ENCODE peak calls at places on chromosomes 11 and 22, in ten cellular contexts. X is upper lobe of left lung, Q is transverse colon, R is SK-N-SH, N is stomach, G is suprapubic skin, A is K562, W is HL-60, H is breast epithelium, F is GM23338. S is an unnamed sample.

GRCh38 chr11:64321533-64321932 is 3.6 kb downstream of the PRDX5 start:
- DNase-seq in F (no peak), Q (peak), W (no peak), A (no peak), R (no peak), N (peak), H (peak), X (peak), G (no peak), S (no peak)

GRCh38 chr11:75465701-75466531 is 32.9 kb upstream of the KLHL35 start:
- DNase-seq in H (no peak), R (no peak), X (no peak), W (no peak), A (no peak), F (peak), N (no peak), Q (no peak), G (no peak), S (peak)

GRCh38 chr11:68741536-68741935 is 9.8 kb downstream of the TESMIN start:
- DNase-seq in A (no peak), X (no peak), R (no peak), H (no peak), F (no peak), W (no peak), Q (no peak), N (no peak), G (no peak), S (no peak)

GRCh38 chr11:126333142-126333541 is 22.3 kb upstream of the ST3GAL4 start:
- DNase-seq in F (no peak), N (no peak), A (no peak), W (no peak), G (no peak), R (no peak), X (no peak), H (no peak), Q (no peak), S (no peak)

GRCh38 chr22:44200855-44201550 is 20.3 kb downstream of the PARVG start:
- DNase-seq in Q (no peak), A (no peak), N (no peak), F (no peak), X (no peak), G (no peak), H (no peak), R (no peak), W (no peak), S (no peak)

GRCh38 chr11:27718853-27719574 is 18.8 kb upstream of the BDNF start:
- DNase-seq in F (peak), X (no peak), H (no peak), N (no peak), Q (peak), R (peak), A (no peak), G (no peak), W (no peak), S (no peak)

GRCh38 chr11:60785136-60785535 is at the start of gene MS4A10:
- DNase-seq in H (no peak), R (no peak), X (no peak), A (no peak), W (no peak), N (no peak), G (no peak), F (no peak), Q (peak), S (peak)

GRCh38 chr11:119460582-119460981 is 37.6 kb upstream of the THY1 start:
- DNase-seq in H (no peak), X (no peak), F (no peak), G (no peak), R (no peak), N (no peak), W (no peak), A (no peak), Q (no peak), S (no peak)

GRCh38 chr11:43987384-43988039 is 45.1 kb downstream of the C11orf96 start:
- DNase-seq in H (peak), N (peak), A (no peak), F (no peak), X (peak), G (peak), Q (peak), R (peak), W (no peak), S (no peak)

GRCh38 chr11:62588966-62589637 is 2.2 kb downstream of the TUT1 start:
- DNase-seq in F (peak), X (no peak), N (no peak), Q (no peak), W (no peak), R (no peak), H (no peak), G (no peak), A (no peak), S (peak)

GRCh38 chr22:29733362-29734322 is 13.8 kb downstream of the CABP7 start:
- DNase-seq in N (no peak), R (peak), Q (peak), F (no peak), W (no peak), X (no peak), H (peak), G (no peak), A (no peak), S (no peak)

GRCh38 chr22:31753005-31753633 is 700 bp upstream of the DEPDC5 start:
- DNase-seq in X (peak), A (peak), Q (peak), H (peak), W (peak), F (peak), G (peak), N (peak), R (peak), S (peak)

GRCh38 chr11:33234397-33235168 is 22.6 kb upstream of the HIPK3 start:
- DNase-seq in G (no peak), W (no peak), F (no peak), N (no peak), X (no peak), Q (no peak), A (no peak), H (no peak), R (no peak), S (no peak)

GRCh38 chr22:49415219-49415951 is 412.3 kb downstream of the BRD1 start:
- DNase-seq in G (peak), X (no peak), A (no peak), Q (no peak), W (no peak), R (no peak), H (no peak), N (no peak), F (no peak), S (no peak)

GRCh38 chr11:132785878-132786277 is 746.4 kb downstream of the OPCML start:
- DNase-seq in Q (no peak), W (no peak), H (no peak), N (no peak), F (no peak), A (no peak), X (no peak), G (no peak), R (no peak), S (no peak)

DNA sequence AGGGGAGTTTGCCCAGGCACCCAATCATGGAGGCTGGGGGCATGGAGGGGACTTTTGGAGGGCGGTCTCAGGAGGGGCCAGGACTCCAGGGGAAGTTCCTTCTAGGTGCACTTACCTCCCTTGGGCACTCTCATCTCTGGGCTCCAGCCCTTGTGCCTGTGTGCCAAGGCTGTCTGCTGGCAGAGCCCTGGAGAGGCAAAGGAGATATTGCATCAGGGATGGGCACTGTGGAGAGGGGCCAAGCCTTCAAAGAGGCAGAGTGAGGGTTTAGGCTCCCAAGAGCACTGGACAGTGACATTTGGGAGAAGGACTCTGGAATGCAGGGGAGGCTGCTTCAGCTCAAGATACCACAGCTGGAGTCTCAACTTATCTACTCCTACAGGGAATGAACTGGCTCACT is 32.2 kb upstream of the TFIP11 start:
- DNase-seq in X (no peak), Q (no peak), H (no peak), G (no peak), R (no peak), F (no peak), N (no peak), W (no peak), A (no peak), S (no peak)
- TF ChIP-seq POLR2AphosphoS5 in X (no peak), Q (no peak), H (no peak), G (no peak), R (no peak), F (no peak), N (no peak), W (no peak), A (no peak), S (no peak)

GRCh38 chr11:112795142-112795815 is 165.9 kb upstream of the NCAM1 start:
- DNase-seq in Q (peak), H (no peak), R (peak), F (peak), X (no peak), W (peak), G (no peak), N (peak), A (peak), S (no peak)
- TF ChIP-seq CTCF in Q (peak), H (no peak), R (peak), F (peak), X (no peak), W (peak), G (peak), N (peak), A (peak), S (peak)

DNA sequence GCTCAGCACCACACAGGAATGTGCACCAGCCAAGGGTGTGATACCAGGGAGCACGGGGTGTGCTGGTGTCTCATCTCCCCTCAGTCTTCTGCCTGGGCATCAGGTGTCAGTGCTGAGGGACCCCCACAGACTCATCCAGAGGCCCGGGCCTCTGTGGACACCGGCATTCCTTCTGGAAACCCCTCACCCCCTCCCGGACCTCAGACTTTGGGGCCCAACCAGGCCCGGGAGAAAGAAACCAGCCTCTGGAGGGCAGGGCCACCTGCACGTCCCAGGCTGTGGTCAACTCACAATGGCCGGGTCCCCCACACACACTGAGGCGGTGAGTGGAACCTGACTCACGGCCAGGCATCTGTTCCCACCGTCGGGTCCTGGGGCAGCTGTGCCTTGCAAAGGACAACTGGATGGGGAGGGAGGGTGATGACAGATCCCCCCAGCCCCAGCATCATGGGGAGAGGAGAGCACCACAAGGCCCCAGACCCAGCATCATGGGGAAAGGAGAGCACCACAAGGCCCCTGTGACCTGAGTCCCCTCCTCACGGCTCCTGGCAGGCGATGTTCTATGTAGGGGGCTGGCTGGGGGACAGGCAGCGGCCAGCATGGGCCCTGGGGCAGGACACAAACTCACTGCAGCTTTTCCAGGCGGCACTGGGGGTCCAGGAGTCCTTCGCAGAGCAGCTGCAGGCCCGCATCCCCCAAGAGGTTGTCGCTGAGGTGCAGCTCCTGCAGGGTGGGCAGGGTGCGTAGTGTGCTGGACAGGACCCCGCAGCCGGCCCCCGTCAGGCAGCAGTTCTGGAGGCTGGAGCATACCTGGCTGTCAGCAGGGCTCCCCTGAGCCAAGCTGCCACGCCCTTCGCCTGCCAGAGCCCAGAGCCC is 7.6 kb downstream of the RNH1 start:
- DNase-seq in N (no peak), R (no peak), W (no peak), A (no peak), G (no peak), X (peak), F (no peak), H (no peak), Q (no peak), S (no peak)
- TF ChIP-seq POLR2AphosphoS5 in N (no peak), R (no peak), W (no peak), A (no peak), G (no peak), X (no peak), F (no peak), H (no peak), Q (no peak), S (no peak)

GRCh38 chr11:70500076-70500847 is 101.9 kb downstream of the CTTN start:
- DNase-seq in W (no peak), X (no peak), Q (no peak), N (no peak), R (no peak), F (no peak), A (no peak), H (no peak), G (no peak), S (peak)
- TF ChIP-seq CTCF in W (no peak), X (no peak), Q (no peak), N (no peak), R (no peak), F (no peak), A (no peak), H (no peak), G (no peak), S (no peak)

DNA sequence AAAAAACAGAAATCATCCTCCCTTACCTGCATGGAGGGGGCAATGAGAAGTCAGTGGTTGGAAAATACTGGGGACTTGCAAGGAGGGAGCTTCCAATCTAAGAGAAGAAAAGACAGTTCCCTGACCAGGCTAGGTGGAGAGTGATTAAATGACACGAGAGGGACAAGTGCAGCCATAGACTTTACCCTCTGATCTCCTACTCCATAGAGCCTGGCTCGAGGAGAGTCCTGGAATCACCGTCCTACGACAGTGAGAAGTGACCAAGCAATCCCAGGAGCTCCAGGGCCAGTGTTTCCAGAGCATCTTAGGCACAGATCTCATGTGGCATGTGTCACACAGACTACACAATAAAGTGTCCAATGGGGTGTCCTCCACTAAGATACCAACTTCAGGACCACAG is 25.7 kb downstream of the MYH9 start:
- DNase-seq in R (no peak), Q (no peak), F (no peak), H (no peak), N (no peak), A (no peak), G (no peak), X (no peak), W (no peak), S (no peak)
- TF ChIP-seq POLR2AphosphoS5 in R (no peak), Q (no peak), F (no peak), H (no peak), N (no peak), A (no peak), G (no peak), X (no peak), W (no peak), S (no peak)

DNA sequence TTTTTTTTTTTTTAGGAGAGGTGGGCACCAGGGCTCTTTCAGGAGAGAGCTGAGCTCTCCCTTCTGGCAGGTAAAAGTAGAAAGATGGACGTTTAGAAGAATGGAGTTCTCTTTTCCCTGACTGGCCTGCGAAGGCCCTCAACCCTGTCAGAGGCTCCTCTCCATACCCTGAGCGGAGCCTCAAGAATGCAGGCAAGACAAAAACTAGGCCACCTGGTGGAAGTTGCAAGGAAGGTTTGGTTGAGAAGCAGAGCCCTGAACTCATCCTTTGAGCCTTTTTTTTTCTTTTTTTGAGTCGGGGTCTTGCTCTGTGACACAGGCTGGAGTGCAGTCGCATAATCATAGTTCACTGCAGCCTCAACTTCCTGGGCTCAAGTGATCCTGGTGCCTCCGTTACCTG is 1.4 kb downstream of the OTOG start:
- DNase-seq in H (no peak), G (no peak), W (no peak), Q (no peak), X (no peak), N (no peak), A (peak), F (peak), R (no peak), S (no peak)
- TF ChIP-seq CTCF in H (no peak), G (no peak), W (no peak), Q (no peak), X (no peak), N (no peak), A (peak), F (peak), R (peak), S (no peak)

GRCh38 chr11:131593301-131593700 is 222.9 kb downstream of the NTM start:
- DNase-seq in X (no peak), W (no peak), H (no peak), N (no peak), A (no peak), Q (no peak), R (no peak), G (no peak), F (no peak), S (no peak)

GRCh38 chr11:131592152-131592551 is 221.7 kb downstream of the NTM start:
- DNase-seq in X (no peak), H (no peak), G (no peak), W (no peak), N (no peak), Q (no peak), R (no peak), A (no peak), F (no peak), S (no peak)

GRCh38 chr11:131595812-131596211 is 225.4 kb downstream of the NTM start:
- DNase-seq in Q (no peak), F (no peak), H (no peak), W (no peak), G (no peak), N (no peak), R (no peak), X (no peak), A (no peak), S (no peak)

GRCh38 chr11:131591051-131591461 is 220.6 kb downstream of the NTM start:
- DNase-seq in N (no peak), W (no peak), R (no peak), A (no peak), H (no peak), Q (no peak), X (no peak), G (no peak), F (peak), S (no peak)

GRCh38 chr11:131592734-131593133 is 222.3 kb downstream of the NTM start:
- DNase-seq in F (no peak), H (no peak), X (no peak), N (no peak), R (peak), A (no peak), G (no peak), Q (no peak), W (no peak), S (no peak)
- TF ChIP-seq POLR2AphosphoS5 in F (no peak), H (no peak), X (no peak), N (no peak), R (no peak), A (no peak), G (no peak), Q (no peak), W (no peak), S (no peak)

S was measured in spleen.